ENCODE peak calls at places on chromosomes 7 and 10, in four cellular contexts. One of them, this sample, is unnamed.
A peak's percentile ranks its signal among the peaks of the same experiment; 100 is the strongest.

GRCh38 chr7:88040694-88041093 is 106.6 kb downstream of the ADAM22 start:
- DNase-seq in suprapubic skin: no peak
- DNase-seq in tibial nerve: no peak
- DNase-seq in GM23338: no peak
- DNase-seq in this sample: no peak

GRCh38 chr10:50850576-50851340 is 34.7 kb downstream of the A1CF start:
- DNase-seq in GM23338: no peak
- DNase-seq in tibial nerve: no peak
- DNase-seq in suprapubic skin: no peak
- DNase-seq in this sample: no peak

GRCh38 chr10:95553674-95554073 is 7.5 kb downstream of the SORBS1 start:
- DNase-seq in GM23338: no peak
- DNase-seq in tibial nerve: no peak
- DNase-seq in suprapubic skin: no peak
- DNase-seq in this sample: no peak

GRCh38 chr7:25894902-25895791 is 256.9 kb upstream of the NFE2L3 start:
- DNase-seq in tibial nerve: peak; percentile 41
- DNase-seq in GM23338: peak; percentile 78
- DNase-seq in suprapubic skin: peak; percentile 87
- DNase-seq in this sample: no peak

GRCh38 chr10:112956631-112957350 is 6.7 kb downstream of the TCF7L2 start:
- DNase-seq in tibial nerve: no peak
- DNase-seq in suprapubic skin: no peak
- DNase-seq in GM23338: peak; percentile 61
- DNase-seq in this sample: no peak

GRCh38 chr7:1553513-1554210 is 2.3 kb downstream of the TMEM184A start:
- DNase-seq in suprapubic skin: no peak
- DNase-seq in GM23338: no peak
- DNase-seq in tibial nerve: no peak
- DNase-seq in this sample: no peak

GRCh38 chr7:28409716-28410627 is 2.3 kb upstream of the CREB5 start:
- DNase-seq in suprapubic skin: peak; percentile 79
- DNase-seq in tibial nerve: peak; percentile 43
- DNase-seq in GM23338: peak; percentile 81
- DNase-seq in this sample: peak; percentile 71

GRCh38 chr7:37921340-37921805 is 933 bp downstream of the EPDR1 start:
- DNase-seq in GM23338: peak; percentile 65
- DNase-seq in suprapubic skin: no peak
- DNase-seq in tibial nerve: no peak
- DNase-seq in this sample: no peak

GRCh38 chr10:28794986-28795385 is 117.7 kb downstream of the BAMBI start:
- DNase-seq in suprapubic skin: no peak
- DNase-seq in GM23338: no peak
- DNase-seq in tibial nerve: no peak
- DNase-seq in this sample: no peak

GRCh38 chr7:380724-381210 is 90.8 kb downstream of the FOXL3 start:
- DNase-seq in GM23338: no peak
- DNase-seq in tibial nerve: no peak
- DNase-seq in suprapubic skin: peak; percentile 54
- DNase-seq in this sample: peak; percentile 64

GRCh38 chr10:76352300-76352699 is 920.9 kb downstream of the LRMDA start:
- DNase-seq in GM23338: no peak
- DNase-seq in tibial nerve: no peak
- DNase-seq in suprapubic skin: no peak
- DNase-seq in this sample: no peak

GRCh38 chr10:133325392-133325760 is 11.3 kb downstream of the CALY start:
- DNase-seq in suprapubic skin: no peak
- DNase-seq in tibial nerve: no peak
- DNase-seq in GM23338: peak; percentile 28
- DNase-seq in this sample: no peak

GRCh38 chr7:105916603-105917002 is 40.2 kb upstream of the ATXN7L1 start:
- DNase-seq in GM23338: no peak
- DNase-seq in tibial nerve: no peak
- DNase-seq in suprapubic skin: no peak
- DNase-seq in this sample: no peak

GRCh38 chr7:16755397-16755796 is 1.8 kb downstream of the TSPAN13 start:
- DNase-seq in tibial nerve: no peak
- DNase-seq in suprapubic skin: no peak
- DNase-seq in GM23338: no peak
- DNase-seq in this sample: no peak

GRCh38 chr10:112565434-112566053 is 118.5 kb downstream of the VTI1A start:
- DNase-seq in tibial nerve: no peak
- DNase-seq in suprapubic skin: no peak
- DNase-seq in GM23338: peak; percentile 87
- DNase-seq in this sample: no peak

GRCh38 chr7:103628742-103629141 is 182.7 kb upstream of the SLC26A5 start:
- DNase-seq in suprapubic skin: no peak
- DNase-seq in GM23338: no peak
- DNase-seq in tibial nerve: no peak
- DNase-seq in this sample: no peak

GRCh38 chr10:127151981-127152699 is 44.3 kb downstream of the INSYN2A start:
- DNase-seq in tibial nerve: no peak
- DNase-seq in GM23338: peak; percentile 25
- DNase-seq in suprapubic skin: no peak
- DNase-seq in this sample: no peak

GRCh38 chr10:114749545-114749944 is 72.0 kb upstream of the FHIP2A start:
- DNase-seq in suprapubic skin: no peak
- DNase-seq in GM23338: no peak
- DNase-seq in tibial nerve: no peak
- DNase-seq in this sample: no peak

GRCh38 chr7:47651355-47652317 is 69.7 kb upstream of the TNS3 start:
- DNase-seq in GM23338: no peak
- DNase-seq in tibial nerve: no peak
- DNase-seq in suprapubic skin: no peak
- DNase-seq in this sample: no peak

GRCh38 chr7:107660381-107661080 is at the start of gene SLC26A4:
- DNase-seq in GM23338: peak; percentile 64
- DNase-seq in tibial nerve: no peak
- DNase-seq in suprapubic skin: no peak
- DNase-seq in this sample: no peak

GRCh38 chr10:119859422-119860258 is 13.0 kb downstream of the MCMBP start:
- DNase-seq in tibial nerve: no peak
- DNase-seq in GM23338: peak; percentile 72
- DNase-seq in suprapubic skin: no peak
- DNase-seq in this sample: no peak

GRCh38 chr10:79072041-79072441 is 3.3 kb downstream of the ZMIZ1 start:
- DNase-seq in suprapubic skin: no peak
- DNase-seq in GM23338: peak; percentile 33
- DNase-seq in tibial nerve: no peak
- DNase-seq in this sample: no peak

GRCh38 chr7:81236560-81236959 is 317.7 kb upstream of the SEMA3C start:
- DNase-seq in suprapubic skin: no peak
- DNase-seq in GM23338: no peak
- DNase-seq in tibial nerve: no peak
- DNase-seq in this sample: no peak

GRCh38 chr7:29084832-29085231 is 61.5 kb downstream of the CPVL start:
- DNase-seq in tibial nerve: no peak
- DNase-seq in suprapubic skin: no peak
- DNase-seq in GM23338: no peak
- DNase-seq in this sample: no peak

GRCh38 chr10:7424315-7424714 is 13.5 kb upstream of the SFMBT2 start:
- DNase-seq in GM23338: peak; percentile 44
- DNase-seq in tibial nerve: no peak
- DNase-seq in suprapubic skin: no peak
- DNase-seq in this sample: no peak

GRCh38 chr10:10992961-10993714 is 24.5 kb upstream of the CELF2 start:
- DNase-seq in GM23338: no peak
- DNase-seq in tibial nerve: no peak
- DNase-seq in suprapubic skin: no peak
- DNase-seq in this sample: no peak

GRCh38 chr10:47402681-47403301 is 18.7 kb upstream of the ZNF488 start:
- DNase-seq in tibial nerve: peak; percentile 30
- DNase-seq in GM23338: peak; percentile 63
- DNase-seq in suprapubic skin: peak; percentile 60
- DNase-seq in this sample: peak; percentile 62

GRCh38 chr10:60341969-60342368 is 47.7 kb downstream of the ANK3 start:
- DNase-seq in GM23338: no peak
- DNase-seq in suprapubic skin: no peak
- DNase-seq in tibial nerve: no peak
- DNase-seq in this sample: no peak

GRCh38 chr7:159226303-159226702 is 81.6 kb upstream of the VIPR2 start:
- DNase-seq in suprapubic skin: no peak
- DNase-seq in GM23338: no peak
- DNase-seq in tibial nerve: no peak
- DNase-seq in this sample: no peak

GRCh38 chr7:92727755-92728154 is 108.6 kb downstream of the CDK6 start:
- DNase-seq in suprapubic skin: no peak
- DNase-seq in GM23338: no peak
- DNase-seq in tibial nerve: no peak
- DNase-seq in this sample: no peak

GRCh38 chr10:122062831-122063674 is 74.1 kb downstream of the TACC2 start:
- DNase-seq in GM23338: peak; percentile 62
- DNase-seq in suprapubic skin: peak; percentile 91
- DNase-seq in tibial nerve: peak; percentile 79
- DNase-seq in this sample: no peak

DNA sequence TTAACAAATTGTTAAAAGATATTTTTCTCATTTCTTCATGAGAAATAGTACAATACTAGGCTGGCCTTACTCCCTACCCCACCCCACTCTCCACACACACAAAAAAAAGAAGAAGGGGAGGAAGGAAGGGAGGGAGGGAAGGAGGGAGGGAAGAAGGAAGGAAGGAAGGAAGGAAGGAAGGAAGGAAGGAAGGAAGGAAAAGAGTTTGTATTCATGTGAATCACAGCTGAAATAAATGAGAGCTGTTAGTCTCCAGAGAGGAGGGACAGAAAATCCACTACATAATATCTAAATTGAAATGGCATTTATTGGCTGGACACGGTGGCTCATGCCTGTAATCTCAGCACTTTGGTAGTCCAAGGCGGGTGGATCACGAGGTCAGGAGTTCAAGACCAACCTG is 57.8 kb downstream of the SEMA3A start:
- DNase-seq in suprapubic skin: no peak
- DNase-seq in GM23338: no peak
- DNase-seq in tibial nerve: no peak
- DNase-seq in this sample: no peak
- TF ChIP-seq CTCF in suprapubic skin: no peak
- TF ChIP-seq CTCF in GM23338: no peak
- TF ChIP-seq CTCF in tibial nerve: no peak
- TF ChIP-seq CTCF in this sample: no peak

DNA sequence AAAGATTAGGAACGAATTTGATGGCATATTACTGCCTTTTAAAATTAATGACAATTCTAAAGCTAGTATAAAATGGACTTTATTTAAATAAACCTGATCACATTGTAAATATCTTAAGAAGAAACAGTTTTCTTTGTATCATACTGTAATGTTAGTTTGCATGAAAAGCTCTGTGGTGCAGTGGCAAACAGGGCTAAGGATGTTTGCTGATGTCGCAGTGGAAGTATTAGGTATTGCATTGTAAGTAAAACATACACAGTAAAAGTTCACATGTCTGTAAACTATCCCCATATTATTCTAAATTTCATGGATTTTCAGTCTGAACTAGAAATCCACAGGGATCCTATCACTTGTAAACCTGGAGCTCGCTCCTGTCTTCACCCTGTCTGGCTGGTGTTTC is 252.6 kb upstream of the ZNF32 start:
- DNase-seq in suprapubic skin: no peak
- DNase-seq in tibial nerve: no peak
- DNase-seq in GM23338: no peak
- DNase-seq in this sample: no peak
- TF ChIP-seq CTCF in suprapubic skin: no peak
- TF ChIP-seq CTCF in tibial nerve: no peak
- TF ChIP-seq CTCF in GM23338: no peak
- TF ChIP-seq CTCF in this sample: peak; percentile 58

DNA sequence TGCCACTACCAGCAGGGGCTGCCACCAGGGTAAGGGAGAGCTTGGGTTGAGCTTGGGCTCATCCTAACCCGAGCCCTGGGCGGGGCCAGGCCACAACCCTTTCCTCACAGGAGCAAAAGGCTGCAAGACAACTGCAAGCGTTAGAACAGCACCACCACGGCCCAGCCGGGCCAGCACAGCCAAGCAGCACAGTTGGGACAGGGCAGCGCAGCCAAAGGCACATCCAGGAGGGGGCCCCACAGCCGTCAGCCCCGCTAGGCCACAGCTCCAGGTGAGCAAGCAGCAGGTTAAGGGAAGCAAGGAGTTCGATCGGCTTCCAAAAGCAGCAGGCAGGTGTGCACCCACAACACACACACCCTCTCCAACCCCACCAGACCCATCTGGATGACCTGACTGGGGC is 7.0 kb upstream of the NDST2 start:
- DNase-seq in tibial nerve: no peak
- DNase-seq in suprapubic skin: no peak
- DNase-seq in GM23338: peak; percentile 37
- DNase-seq in this sample: no peak
- TF ChIP-seq CTCF in tibial nerve: no peak
- TF ChIP-seq CTCF in suprapubic skin: no peak
- TF ChIP-seq CTCF in GM23338: peak; percentile 25
- TF ChIP-seq CTCF in this sample: no peak

GRCh38 chr7:152025077-152025936 is at the start of gene GALNT11:
- DNase-seq in tibial nerve: peak; percentile 75
- DNase-seq in suprapubic skin: peak; percentile 88
- DNase-seq in GM23338: peak; percentile 85
- DNase-seq in this sample: peak; percentile 91
- TF ChIP-seq CTCF in tibial nerve: peak; percentile 9
- TF ChIP-seq CTCF in suprapubic skin: no peak
- TF ChIP-seq CTCF in GM23338: no peak
- TF ChIP-seq CTCF in this sample: peak; percentile 60